ENCODE peak calls at places on chromosomes 6 and 20, in six cellular contexts. One of them, this sample, is unnamed.

GRCh38 chr6:43216200-43216599 is 13.1 kb downstream of the DNPH1 start:
- DNase-seq in GM12878: no peak
- DNase-seq in CD4-positive, alpha-beta T cell: no peak
- DNase-seq in A673: no peak
- DNase-seq in CD4-positive, CD25-positive, alpha-beta regulatory T cell: no peak
- DNase-seq in fibroblast of lung: no peak
- DNase-seq in this sample: no peak

GRCh38 chr6:120852293-120852849 is 481.9 kb downstream of the TBC1D32 start:
- DNase-seq in fibroblast of lung: no peak
- DNase-seq in CD4-positive, CD25-positive, alpha-beta regulatory T cell: no peak
- DNase-seq in A673: no peak
- DNase-seq in CD4-positive, alpha-beta T cell: no peak
- DNase-seq in GM12878: no peak
- DNase-seq in this sample: no peak

GRCh38 chr6:108788416-108788815 is 59.8 kb upstream of the ARMC2 start:
- DNase-seq in fibroblast of lung: no peak
- DNase-seq in GM12878: no peak
- DNase-seq in A673: no peak
- DNase-seq in CD4-positive, alpha-beta T cell: no peak
- DNase-seq in CD4-positive, CD25-positive, alpha-beta regulatory T cell: no peak
- DNase-seq in this sample: no peak

GRCh38 chr6:157648561-157648960 is 174.5 kb upstream of the SNX9 start:
- DNase-seq in GM12878: no peak
- DNase-seq in fibroblast of lung: peak
- DNase-seq in CD4-positive, alpha-beta T cell: no peak
- DNase-seq in A673: no peak
- DNase-seq in CD4-positive, CD25-positive, alpha-beta regulatory T cell: no peak
- DNase-seq in this sample: no peak

GRCh38 chr20:13061381-13061780 is 52.6 kb downstream of the SPTLC3 start:
- DNase-seq in GM12878: no peak
- DNase-seq in CD4-positive, alpha-beta T cell: no peak
- DNase-seq in A673: no peak
- DNase-seq in CD4-positive, CD25-positive, alpha-beta regulatory T cell: no peak
- DNase-seq in fibroblast of lung: no peak
- DNase-seq in this sample: no peak

GRCh38 chr20:41467690-41468089 is 101.1 kb upstream of the EMILIN3 start:
- DNase-seq in CD4-positive, CD25-positive, alpha-beta regulatory T cell: no peak
- DNase-seq in CD4-positive, alpha-beta T cell: no peak
- DNase-seq in A673: peak
- DNase-seq in GM12878: no peak
- DNase-seq in fibroblast of lung: peak
- DNase-seq in this sample: no peak

GRCh38 chr6:36660771-36661471 is 17.6 kb upstream of the CDKN1A start:
- DNase-seq in fibroblast of lung: no peak
- DNase-seq in A673: no peak
- DNase-seq in GM12878: no peak
- DNase-seq in CD4-positive, CD25-positive, alpha-beta regulatory T cell: no peak
- DNase-seq in CD4-positive, alpha-beta T cell: no peak
- DNase-seq in this sample: peak

GRCh38 chr6:13767121-13767794 is 47.1 kb downstream of the MCUR1 start:
- DNase-seq in CD4-positive, CD25-positive, alpha-beta regulatory T cell: peak
- DNase-seq in CD4-positive, alpha-beta T cell: peak
- DNase-seq in fibroblast of lung: peak
- DNase-seq in A673: peak
- DNase-seq in GM12878: no peak
- DNase-seq in this sample: no peak

GRCh38 chr20:13638162-13638495 is 603 bp downstream of the TASP1 start:
- DNase-seq in A673: peak
- DNase-seq in fibroblast of lung: peak
- DNase-seq in CD4-positive, CD25-positive, alpha-beta regulatory T cell: no peak
- DNase-seq in CD4-positive, alpha-beta T cell: no peak
- DNase-seq in GM12878: no peak
- DNase-seq in this sample: no peak

GRCh38 chr6:140281236-140281635 is 906.8 kb upstream of the CITED2 start:
- DNase-seq in CD4-positive, CD25-positive, alpha-beta regulatory T cell: no peak
- DNase-seq in A673: no peak
- DNase-seq in fibroblast of lung: peak
- DNase-seq in GM12878: no peak
- DNase-seq in CD4-positive, alpha-beta T cell: no peak
- DNase-seq in this sample: no peak

GRCh38 chr6:4403828-4404227 is 268.5 kb upstream of the ECI2 start:
- DNase-seq in GM12878: no peak
- DNase-seq in CD4-positive, CD25-positive, alpha-beta regulatory T cell: no peak
- DNase-seq in fibroblast of lung: no peak
- DNase-seq in CD4-positive, alpha-beta T cell: no peak
- DNase-seq in A673: no peak
- DNase-seq in this sample: no peak

GRCh38 chr20:49510562-49511117 is 28.2 kb upstream of the KCNB1 start:
- DNase-seq in CD4-positive, CD25-positive, alpha-beta regulatory T cell: no peak
- DNase-seq in GM12878: no peak
- DNase-seq in fibroblast of lung: peak
- DNase-seq in CD4-positive, alpha-beta T cell: no peak
- DNase-seq in A673: no peak
- DNase-seq in this sample: peak

GRCh38 chr6:44237021-44237812 is 9.7 kb upstream of the HSP90AB1 start:
- DNase-seq in A673: peak
- DNase-seq in CD4-positive, CD25-positive, alpha-beta regulatory T cell: peak
- DNase-seq in fibroblast of lung: peak
- DNase-seq in GM12878: no peak
- DNase-seq in CD4-positive, alpha-beta T cell: peak
- DNase-seq in this sample: peak

GRCh38 chr6:157241411-157241979 is 81.8 kb downstream of the TMEM242 start:
- DNase-seq in CD4-positive, CD25-positive, alpha-beta regulatory T cell: no peak
- DNase-seq in GM12878: no peak
- DNase-seq in A673: no peak
- DNase-seq in CD4-positive, alpha-beta T cell: no peak
- DNase-seq in fibroblast of lung: no peak
- DNase-seq in this sample: no peak

GRCh38 chr6:134288538-134289203 is 29.2 kb downstream of the SGK1 start:
- DNase-seq in GM12878: no peak
- DNase-seq in CD4-positive, CD25-positive, alpha-beta regulatory T cell: no peak
- DNase-seq in A673: peak
- DNase-seq in fibroblast of lung: peak
- DNase-seq in CD4-positive, alpha-beta T cell: no peak
- DNase-seq in this sample: no peak

GRCh38 chr20:46455729-46456128 is 49.3 kb upstream of the ELMO2 start:
- DNase-seq in CD4-positive, alpha-beta T cell: no peak
- DNase-seq in fibroblast of lung: no peak
- DNase-seq in A673: no peak
- DNase-seq in GM12878: no peak
- DNase-seq in CD4-positive, CD25-positive, alpha-beta regulatory T cell: no peak
- DNase-seq in this sample: no peak

GRCh38 chr6:87122477-87122876 is 27.6 kb upstream of the CGA start:
- DNase-seq in CD4-positive, alpha-beta T cell: no peak
- DNase-seq in CD4-positive, CD25-positive, alpha-beta regulatory T cell: no peak
- DNase-seq in GM12878: no peak
- DNase-seq in A673: no peak
- DNase-seq in fibroblast of lung: no peak
- DNase-seq in this sample: no peak

GRCh38 chr6:34288581-34288980 is 39.8 kb upstream of the SMIM29 start:
- DNase-seq in CD4-positive, CD25-positive, alpha-beta regulatory T cell: no peak
- DNase-seq in A673: no peak
- DNase-seq in GM12878: peak
- DNase-seq in CD4-positive, alpha-beta T cell: no peak
- DNase-seq in fibroblast of lung: no peak
- DNase-seq in this sample: no peak

GRCh38 chr6:70834520-70834919 is 122.3 kb downstream of the B3GAT2 start:
- DNase-seq in GM12878: no peak
- DNase-seq in CD4-positive, alpha-beta T cell: no peak
- DNase-seq in CD4-positive, CD25-positive, alpha-beta regulatory T cell: no peak
- DNase-seq in fibroblast of lung: peak
- DNase-seq in A673: no peak
- DNase-seq in this sample: no peak

GRCh38 chr6:53651149-53651763 is 14.3 kb downstream of the KLHL31 start:
- DNase-seq in CD4-positive, CD25-positive, alpha-beta regulatory T cell: peak
- DNase-seq in fibroblast of lung: peak
- DNase-seq in A673: peak
- DNase-seq in CD4-positive, alpha-beta T cell: peak
- DNase-seq in GM12878: no peak
- DNase-seq in this sample: peak

GRCh38 chr20:49697071-49697470 is 16.6 kb downstream of the B4GALT5 start:
- DNase-seq in CD4-positive, CD25-positive, alpha-beta regulatory T cell: no peak
- DNase-seq in GM12878: no peak
- DNase-seq in CD4-positive, alpha-beta T cell: no peak
- DNase-seq in fibroblast of lung: no peak
- DNase-seq in A673: no peak
- DNase-seq in this sample: no peak

GRCh38 chr6:53917464-53917842 is 122.6 kb downstream of the LRRC1 start:
- DNase-seq in GM12878: no peak
- DNase-seq in CD4-positive, CD25-positive, alpha-beta regulatory T cell: no peak
- DNase-seq in CD4-positive, alpha-beta T cell: no peak
- DNase-seq in fibroblast of lung: no peak
- DNase-seq in A673: no peak
- DNase-seq in this sample: no peak

GRCh38 chr20:17871181-17871580 is 97.4 kb downstream of the SNX5 start:
- DNase-seq in GM12878: no peak
- DNase-seq in fibroblast of lung: peak
- DNase-seq in A673: no peak
- DNase-seq in CD4-positive, CD25-positive, alpha-beta regulatory T cell: no peak
- DNase-seq in CD4-positive, alpha-beta T cell: no peak
- DNase-seq in this sample: no peak

GRCh38 chr6:15577106-15577505 is 85.7 kb downstream of the DTNBP1 start:
- DNase-seq in A673: no peak
- DNase-seq in GM12878: no peak
- DNase-seq in CD4-positive, alpha-beta T cell: no peak
- DNase-seq in fibroblast of lung: no peak
- DNase-seq in CD4-positive, CD25-positive, alpha-beta regulatory T cell: no peak
- DNase-seq in this sample: no peak
- H3K27ac ChIP-seq in A673: no peak
- H3K27ac ChIP-seq in GM12878: no peak
- H3K27ac ChIP-seq in CD4-positive, alpha-beta T cell: no peak
- H3K27ac ChIP-seq in fibroblast of lung: no peak
- H3K27ac ChIP-seq in CD4-positive, CD25-positive, alpha-beta regulatory T cell: no peak
- H3K27ac ChIP-seq in this sample: no peak

GRCh38 chr6:85669735-85670194 is 27.1 kb upstream of the SYNCRIP start:
- DNase-seq in A673: no peak
- DNase-seq in fibroblast of lung: peak
- DNase-seq in GM12878: peak
- DNase-seq in CD4-positive, CD25-positive, alpha-beta regulatory T cell: peak
- DNase-seq in CD4-positive, alpha-beta T cell: peak
- DNase-seq in this sample: no peak
- H3K27ac ChIP-seq in A673: no peak
- H3K27ac ChIP-seq in fibroblast of lung: no peak
- H3K27ac ChIP-seq in GM12878: peak
- H3K27ac ChIP-seq in CD4-positive, CD25-positive, alpha-beta regulatory T cell: peak
- H3K27ac ChIP-seq in CD4-positive, alpha-beta T cell: peak
- H3K27ac ChIP-seq in this sample: no peak

DNA sequence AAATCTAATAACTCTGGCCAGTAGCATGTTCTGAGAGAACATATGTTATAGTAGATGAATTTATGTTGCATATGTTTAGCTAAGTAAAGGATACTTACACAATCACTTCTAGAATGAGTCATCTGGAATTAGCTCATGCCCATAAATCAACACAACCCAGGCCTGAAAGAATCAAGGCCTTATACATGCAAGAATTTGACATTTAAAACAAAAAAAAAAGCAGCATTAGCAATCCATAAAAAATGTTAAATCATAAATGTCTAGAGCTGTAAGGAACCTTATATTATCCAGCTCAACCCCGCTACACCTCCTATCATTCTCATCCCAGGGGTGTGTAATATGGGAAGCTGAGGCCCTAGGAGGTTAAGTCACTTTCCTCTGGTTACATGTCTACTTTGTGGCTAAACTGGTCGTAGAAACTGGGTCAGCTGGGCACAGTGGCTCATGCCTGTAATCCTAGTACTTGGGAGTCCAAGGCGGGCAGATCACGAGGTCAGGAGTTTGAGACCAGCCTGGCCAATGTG is 105.2 kb upstream of the CARMIL1 start:
- DNase-seq in A673: peak
- DNase-seq in CD4-positive, CD25-positive, alpha-beta regulatory T cell: no peak
- DNase-seq in GM12878: no peak
- DNase-seq in fibroblast of lung: peak
- DNase-seq in CD4-positive, alpha-beta T cell: no peak
- DNase-seq in this sample: no peak
- H3K27ac ChIP-seq in A673: no peak
- H3K27ac ChIP-seq in CD4-positive, CD25-positive, alpha-beta regulatory T cell: no peak
- H3K27ac ChIP-seq in GM12878: no peak
- H3K27ac ChIP-seq in fibroblast of lung: peak
- H3K27ac ChIP-seq in CD4-positive, alpha-beta T cell: no peak
- H3K27ac ChIP-seq in this sample: peak

DNA sequence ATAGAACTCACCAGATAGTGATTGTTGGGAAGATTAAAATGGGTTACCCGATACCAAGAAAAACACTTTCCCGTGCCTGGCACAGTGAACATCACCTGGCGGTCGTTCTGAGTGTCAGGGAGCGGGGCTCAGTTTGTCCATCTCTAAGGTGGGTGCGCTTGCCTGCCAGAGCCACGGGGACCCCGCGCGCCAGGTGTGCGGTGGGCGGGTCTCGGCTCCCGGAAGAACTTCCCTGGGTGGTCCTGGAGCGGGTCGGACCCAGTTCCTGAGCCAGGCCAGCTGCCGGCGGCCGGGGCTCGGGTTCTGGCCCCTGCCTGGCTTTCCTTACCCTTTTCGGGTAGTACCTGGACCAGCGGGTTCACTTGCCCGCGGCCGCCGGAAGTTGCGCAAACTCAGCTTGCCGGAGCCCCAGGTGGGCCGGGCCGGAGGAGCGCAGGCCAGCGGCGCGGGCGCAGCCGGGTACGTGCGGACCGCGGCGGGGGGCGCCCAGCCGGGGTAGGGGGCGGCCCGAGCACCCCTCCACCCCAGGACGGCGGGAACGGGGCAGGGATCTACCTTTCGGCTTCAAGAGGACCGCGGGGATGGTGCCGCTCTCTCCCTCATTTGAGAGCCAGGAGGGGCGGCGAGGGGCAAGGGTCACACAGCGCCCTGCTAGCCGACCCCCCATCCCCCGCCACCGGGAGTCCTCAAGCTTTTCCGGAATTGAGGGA is 7.5 kb downstream of the FAM110A start:
- DNase-seq in GM12878: no peak
- DNase-seq in A673: no peak
- DNase-seq in fibroblast of lung: peak
- DNase-seq in CD4-positive, alpha-beta T cell: no peak
- DNase-seq in CD4-positive, CD25-positive, alpha-beta regulatory T cell: peak
- DNase-seq in this sample: no peak
- H3K27ac ChIP-seq in GM12878: no peak
- H3K27ac ChIP-seq in A673: no peak
- H3K27ac ChIP-seq in fibroblast of lung: no peak
- H3K27ac ChIP-seq in CD4-positive, alpha-beta T cell: no peak
- H3K27ac ChIP-seq in CD4-positive, CD25-positive, alpha-beta regulatory T cell: no peak
- H3K27ac ChIP-seq in this sample: no peak

GRCh38 chr6:20891161-20891560 is 356.9 kb downstream of the CDKAL1 start:
- DNase-seq in A673: no peak
- DNase-seq in CD4-positive, CD25-positive, alpha-beta regulatory T cell: no peak
- DNase-seq in fibroblast of lung: no peak
- DNase-seq in GM12878: no peak
- DNase-seq in CD4-positive, alpha-beta T cell: no peak
- DNase-seq in this sample: no peak
- H3K27ac ChIP-seq in A673: no peak
- H3K27ac ChIP-seq in CD4-positive, CD25-positive, alpha-beta regulatory T cell: no peak
- H3K27ac ChIP-seq in fibroblast of lung: no peak
- H3K27ac ChIP-seq in GM12878: no peak
- H3K27ac ChIP-seq in CD4-positive, alpha-beta T cell: no peak
- H3K27ac ChIP-seq in this sample: no peak

DNA sequence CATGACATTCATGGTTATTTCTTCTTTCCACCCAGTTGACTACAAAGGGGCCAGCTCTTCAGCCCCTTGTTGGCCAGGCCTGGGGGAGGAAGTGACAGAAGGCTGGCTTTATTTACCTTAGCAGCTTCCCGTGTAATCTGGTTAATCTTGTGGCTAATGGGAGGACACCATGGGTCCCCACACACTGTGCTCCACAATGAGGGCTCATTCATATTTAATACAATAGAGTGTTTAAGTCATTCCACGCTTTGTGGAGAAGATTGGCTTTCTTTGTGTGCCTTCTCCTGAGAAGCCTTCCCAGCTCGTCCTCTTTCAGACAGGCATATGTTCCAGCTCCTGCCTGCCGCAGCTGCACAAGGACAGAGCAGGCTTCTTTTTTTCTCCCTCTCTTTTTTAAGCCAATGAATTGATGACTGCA is 958.6 kb downstream of the TFAP2A start:
- DNase-seq in CD4-positive, alpha-beta T cell: no peak
- DNase-seq in fibroblast of lung: no peak
- DNase-seq in GM12878: no peak
- DNase-seq in A673: peak
- DNase-seq in CD4-positive, CD25-positive, alpha-beta regulatory T cell: no peak
- DNase-seq in this sample: no peak
- H3K27ac ChIP-seq in CD4-positive, alpha-beta T cell: no peak
- H3K27ac ChIP-seq in fibroblast of lung: no peak
- H3K27ac ChIP-seq in GM12878: no peak
- H3K27ac ChIP-seq in A673: peak
- H3K27ac ChIP-seq in CD4-positive, CD25-positive, alpha-beta regulatory T cell: no peak
- H3K27ac ChIP-seq in this sample: no peak